ENCODE peak calls at places on chromosomes 13 and 19, in seven cellular contexts. Z is Daoy; W is RPMI8226; M is fibroblast of lung; U is activated T-cell treated with anti-CD3 and anti-CD28 coated beads, Interleukin-2, amount 50 U/mL, for 72 hours; C is iPS DF 19.7; B is glutamatergic neuron. N is an unnamed sample.

GRCh38 chr19:51600940-51601575 is 29.1 kb downstream of the SIGLEC5 start:
- DNase-seq in C (no peak), B (no peak), M (no peak), W (no peak), U (peak), Z (no peak), N (no peak)

GRCh38 chr19:10478903-10479384 is 24.2 kb downstream of the KEAP1 start:
- DNase-seq in C (peak), W (no peak), U (peak), B (peak), M (peak), Z (peak), N (no peak)

GRCh38 chr13:79722885-79723445 is 242.0 kb downstream of the NDFIP2 start:
- DNase-seq in Z (no peak), C (no peak), M (peak), U (no peak), W (no peak), B (no peak), N (no peak)

GRCh38 chr13:86080340-86080995 is 281.2 kb upstream of the SLITRK6 start:
- DNase-seq in B (no peak), U (no peak), W (no peak), C (no peak), Z (no peak), M (peak), N (no peak)

GRCh38 chr19:48737360-48737998 is 2.9 kb downstream of the RASIP1 start:
- DNase-seq in U (no peak), M (no peak), C (no peak), B (peak), Z (no peak), W (no peak), N (no peak)

GRCh38 chr19:44684892-44685847 is 13.8 kb upstream of the CEACAM16 start:
- DNase-seq in Z (peak), W (no peak), U (peak), B (no peak), C (no peak), M (peak), N (peak)

GRCh38 chr13:98548230-98548629 is 28.7 kb downstream of the STK24 start:
- DNase-seq in Z (no peak), B (no peak), U (no peak), C (no peak), M (no peak), W (no peak), N (no peak)

GRCh38 chr19:7534531-7534980 is 961 bp upstream of the PNPLA6 start:
- DNase-seq in C (no peak), Z (peak), W (peak), B (peak), U (peak), M (peak), N (peak)

GRCh38 chr19:40006273-40006691 is 9.4 kb downstream of the ZNF546 start:
- DNase-seq in M (peak), Z (peak), C (no peak), U (no peak), W (no peak), B (no peak), N (peak)

GRCh38 chr19:21568816-21569496 is 63.6 kb downstream of the ZNF429 start:
- DNase-seq in U (peak), B (no peak), Z (peak), M (peak), C (no peak), W (peak), N (no peak)

GRCh38 chr13:26529441-26529840 is 28.0 kb upstream of the WASF3 start:
- DNase-seq in Z (peak), U (peak), W (peak), C (no peak), B (no peak), M (peak), N (peak)

N was measured in HS-5.